ENCODE peak calls at places on chromosomes 2 and 18, in ten cellular contexts. One of them, this sample, is unnamed.

GRCh38 chr2:222960126-222960525 is 91.9 kb upstream of the KCNE4 start:
- DNase-seq in heart right ventricle: no peak
- DNase-seq in HFFc6: peak
- DNase-seq in fibroblast of lung: no peak
- DNase-seq in lower leg skin: no peak
- DNase-seq in nephron progenitor cell: no peak
- DNase-seq in Calu3: no peak
- DNase-seq in activated CD8-positive, alpha-beta T cell treated with anti-CD3 and anti-CD28 coated beads for 36 hours: peak
- DNase-seq in choroid plexus epithelial cell: peak
- DNase-seq in stomach: no peak
- DNase-seq in this sample: peak

GRCh38 chr2:219228745-219229374 is 576 bp downstream of the ATG9A start:
- DNase-seq in activated CD8-positive, alpha-beta T cell treated with anti-CD3 and anti-CD28 coated beads for 36 hours: no peak
- DNase-seq in stomach: no peak
- DNase-seq in fibroblast of lung: no peak
- DNase-seq in Calu3: no peak
- DNase-seq in heart right ventricle: no peak
- DNase-seq in nephron progenitor cell: no peak
- DNase-seq in HFFc6: no peak
- DNase-seq in lower leg skin: no peak
- DNase-seq in choroid plexus epithelial cell: no peak
- DNase-seq in this sample: no peak

GRCh38 chr2:20593072-20594034 is 57.5 kb downstream of the HS1BP3 start:
- DNase-seq in activated CD8-positive, alpha-beta T cell treated with anti-CD3 and anti-CD28 coated beads for 36 hours: no peak
- DNase-seq in heart right ventricle: no peak
- DNase-seq in nephron progenitor cell: peak
- DNase-seq in lower leg skin: peak
- DNase-seq in HFFc6: peak
- DNase-seq in fibroblast of lung: peak
- DNase-seq in Calu3: peak
- DNase-seq in stomach: peak
- DNase-seq in choroid plexus epithelial cell: peak
- DNase-seq in this sample: peak

GRCh38 chr2:133138693-133139092 is 429.6 kb downstream of the NCKAP5 start:
- DNase-seq in heart right ventricle: no peak
- DNase-seq in stomach: no peak
- DNase-seq in choroid plexus epithelial cell: no peak
- DNase-seq in Calu3: peak
- DNase-seq in nephron progenitor cell: no peak
- DNase-seq in fibroblast of lung: no peak
- DNase-seq in HFFc6: no peak
- DNase-seq in lower leg skin: no peak
- DNase-seq in activated CD8-positive, alpha-beta T cell treated with anti-CD3 and anti-CD28 coated beads for 36 hours: no peak
- DNase-seq in this sample: no peak

GRCh38 chr18:58349650-58350049 is 279.2 kb downstream of the ALPK2 start:
- DNase-seq in fibroblast of lung: no peak
- DNase-seq in lower leg skin: no peak
- DNase-seq in activated CD8-positive, alpha-beta T cell treated with anti-CD3 and anti-CD28 coated beads for 36 hours: no peak
- DNase-seq in nephron progenitor cell: no peak
- DNase-seq in Calu3: no peak
- DNase-seq in heart right ventricle: no peak
- DNase-seq in HFFc6: no peak
- DNase-seq in stomach: no peak
- DNase-seq in choroid plexus epithelial cell: no peak
- DNase-seq in this sample: no peak

GRCh38 chr2:133705287-133705686 is 137.0 kb upstream of the NCKAP5 start:
- DNase-seq in activated CD8-positive, alpha-beta T cell treated with anti-CD3 and anti-CD28 coated beads for 36 hours: no peak
- DNase-seq in heart right ventricle: no peak
- DNase-seq in choroid plexus epithelial cell: no peak
- DNase-seq in Calu3: no peak
- DNase-seq in stomach: no peak
- DNase-seq in fibroblast of lung: no peak
- DNase-seq in lower leg skin: no peak
- DNase-seq in HFFc6: no peak
- DNase-seq in nephron progenitor cell: no peak
- DNase-seq in this sample: no peak

GRCh38 chr2:112031473-112031872 is 23.6 kb upstream of the TMEM87B start:
- DNase-seq in nephron progenitor cell: no peak
- DNase-seq in stomach: no peak
- DNase-seq in heart right ventricle: no peak
- DNase-seq in lower leg skin: no peak
- DNase-seq in activated CD8-positive, alpha-beta T cell treated with anti-CD3 and anti-CD28 coated beads for 36 hours: no peak
- DNase-seq in HFFc6: no peak
- DNase-seq in choroid plexus epithelial cell: peak
- DNase-seq in fibroblast of lung: peak
- DNase-seq in Calu3: no peak
- DNase-seq in this sample: no peak

GRCh38 chr18:79507076-79507545 is 111.4 kb downstream of the NFATC1 start:
- DNase-seq in heart right ventricle: peak
- DNase-seq in fibroblast of lung: peak
- DNase-seq in nephron progenitor cell: peak
- DNase-seq in stomach: peak
- DNase-seq in HFFc6: no peak
- DNase-seq in lower leg skin: peak
- DNase-seq in Calu3: no peak
- DNase-seq in activated CD8-positive, alpha-beta T cell treated with anti-CD3 and anti-CD28 coated beads for 36 hours: peak
- DNase-seq in choroid plexus epithelial cell: peak
- DNase-seq in this sample: peak

GRCh38 chr2:217222511-217222910 is 362.6 kb upstream of the TNP1 start:
- DNase-seq in heart right ventricle: no peak
- DNase-seq in Calu3: no peak
- DNase-seq in choroid plexus epithelial cell: no peak
- DNase-seq in activated CD8-positive, alpha-beta T cell treated with anti-CD3 and anti-CD28 coated beads for 36 hours: peak
- DNase-seq in stomach: no peak
- DNase-seq in lower leg skin: no peak
- DNase-seq in HFFc6: no peak
- DNase-seq in nephron progenitor cell: no peak
- DNase-seq in fibroblast of lung: no peak
- DNase-seq in this sample: no peak

GRCh38 chr2:120772261-120772660 is 36.6 kb downstream of the GLI2 start:
- DNase-seq in choroid plexus epithelial cell: peak
- DNase-seq in nephron progenitor cell: no peak
- DNase-seq in heart right ventricle: no peak
- DNase-seq in stomach: no peak
- DNase-seq in Calu3: no peak
- DNase-seq in HFFc6: peak
- DNase-seq in fibroblast of lung: peak
- DNase-seq in activated CD8-positive, alpha-beta T cell treated with anti-CD3 and anti-CD28 coated beads for 36 hours: no peak
- DNase-seq in lower leg skin: no peak
- DNase-seq in this sample: no peak

GRCh38 chr18:41933778-41934177 is 21.3 kb upstream of the PIK3C3 start:
- DNase-seq in activated CD8-positive, alpha-beta T cell treated with anti-CD3 and anti-CD28 coated beads for 36 hours: no peak
- DNase-seq in nephron progenitor cell: no peak
- DNase-seq in choroid plexus epithelial cell: no peak
- DNase-seq in lower leg skin: no peak
- DNase-seq in heart right ventricle: no peak
- DNase-seq in HFFc6: no peak
- DNase-seq in fibroblast of lung: no peak
- DNase-seq in Calu3: no peak
- DNase-seq in stomach: no peak
- DNase-seq in this sample: no peak

GRCh38 chr2:125745514-125745913 is 910.4 kb upstream of the GYPC start:
- DNase-seq in nephron progenitor cell: peak
- DNase-seq in HFFc6: peak
- DNase-seq in fibroblast of lung: peak
- DNase-seq in heart right ventricle: peak
- DNase-seq in Calu3: peak
- DNase-seq in lower leg skin: no peak
- DNase-seq in choroid plexus epithelial cell: peak
- DNase-seq in stomach: no peak
- DNase-seq in activated CD8-positive, alpha-beta T cell treated with anti-CD3 and anti-CD28 coated beads for 36 hours: no peak
- DNase-seq in this sample: no peak

GRCh38 chr2:24509840-24510239 is 18.8 kb downstream of the NCOA1 start:
- DNase-seq in fibroblast of lung: no peak
- DNase-seq in lower leg skin: no peak
- DNase-seq in HFFc6: no peak
- DNase-seq in choroid plexus epithelial cell: no peak
- DNase-seq in activated CD8-positive, alpha-beta T cell treated with anti-CD3 and anti-CD28 coated beads for 36 hours: no peak
- DNase-seq in Calu3: no peak
- DNase-seq in nephron progenitor cell: no peak
- DNase-seq in stomach: no peak
- DNase-seq in heart right ventricle: no peak
- DNase-seq in this sample: no peak

GRCh38 chr2:209629622-209630021 is 142.0 kb upstream of the UNC80 start:
- DNase-seq in activated CD8-positive, alpha-beta T cell treated with anti-CD3 and anti-CD28 coated beads for 36 hours: no peak
- DNase-seq in Calu3: no peak
- DNase-seq in lower leg skin: no peak
- DNase-seq in fibroblast of lung: peak
- DNase-seq in stomach: no peak
- DNase-seq in heart right ventricle: no peak
- DNase-seq in choroid plexus epithelial cell: peak
- DNase-seq in HFFc6: peak
- DNase-seq in nephron progenitor cell: no peak
- DNase-seq in this sample: no peak

GRCh38 chr2:191881982-191882816 is 35.3 kb upstream of the CAVIN2 start:
- DNase-seq in choroid plexus epithelial cell: no peak
- DNase-seq in Calu3: no peak
- DNase-seq in lower leg skin: no peak
- DNase-seq in activated CD8-positive, alpha-beta T cell treated with anti-CD3 and anti-CD28 coated beads for 36 hours: no peak
- DNase-seq in heart right ventricle: no peak
- DNase-seq in stomach: no peak
- DNase-seq in fibroblast of lung: no peak
- DNase-seq in HFFc6: no peak
- DNase-seq in nephron progenitor cell: no peak
- DNase-seq in this sample: no peak

GRCh38 chr2:14761118-14761517 is 128.6 kb downstream of the LRATD1 start:
- DNase-seq in lower leg skin: no peak
- DNase-seq in stomach: no peak
- DNase-seq in heart right ventricle: no peak
- DNase-seq in activated CD8-positive, alpha-beta T cell treated with anti-CD3 and anti-CD28 coated beads for 36 hours: no peak
- DNase-seq in HFFc6: no peak
- DNase-seq in choroid plexus epithelial cell: no peak
- DNase-seq in Calu3: no peak
- DNase-seq in fibroblast of lung: no peak
- DNase-seq in nephron progenitor cell: no peak
- DNase-seq in this sample: no peak

DNA sequence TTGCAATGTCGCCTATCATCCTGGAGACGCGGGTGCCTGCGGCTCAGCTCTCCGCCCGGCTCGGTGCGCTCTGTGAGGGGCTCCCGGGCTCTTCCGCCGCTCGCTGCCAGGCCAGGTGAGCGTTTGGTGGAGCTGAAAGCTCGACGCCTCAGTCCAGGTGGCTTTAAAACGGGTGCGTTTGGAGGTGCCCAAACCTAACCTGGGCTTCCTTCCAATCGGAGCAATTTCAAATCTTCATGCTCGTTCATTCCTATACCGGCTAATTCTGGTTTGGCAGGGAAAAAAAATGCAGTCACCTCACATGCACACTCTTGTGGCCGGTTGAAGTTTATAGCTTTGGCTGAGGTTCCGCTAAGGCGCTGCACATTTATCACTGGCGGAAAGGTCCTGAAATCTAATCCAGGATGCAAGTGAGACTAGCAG is at the start of gene SLC16A14:
- DNase-seq in activated CD8-positive, alpha-beta T cell treated with anti-CD3 and anti-CD28 coated beads for 36 hours: peak
- DNase-seq in stomach: no peak
- DNase-seq in Calu3: peak
- DNase-seq in nephron progenitor cell: peak
- DNase-seq in choroid plexus epithelial cell: peak
- DNase-seq in lower leg skin: no peak
- DNase-seq in HFFc6: no peak
- DNase-seq in heart right ventricle: peak
- DNase-seq in fibroblast of lung: peak
- DNase-seq in this sample: no peak
- TF ChIP-seq CTCF in activated CD8-positive, alpha-beta T cell treated with anti-CD3 and anti-CD28 coated beads for 36 hours: no peak
- TF ChIP-seq CTCF in stomach: no peak
- TF ChIP-seq CTCF in Calu3: no peak
- TF ChIP-seq CTCF in nephron progenitor cell: no peak
- TF ChIP-seq CTCF in choroid plexus epithelial cell: peak
- TF ChIP-seq CTCF in lower leg skin: no peak
- TF ChIP-seq CTCF in HFFc6: no peak
- TF ChIP-seq CTCF in heart right ventricle: peak
- TF ChIP-seq CTCF in fibroblast of lung: peak
- TF ChIP-seq CTCF in this sample: no peak

GRCh38 chr2:31033032-31033431 is 105.2 kb downstream of the GALNT14 start:
- DNase-seq in fibroblast of lung: no peak
- DNase-seq in Calu3: no peak
- DNase-seq in HFFc6: no peak
- DNase-seq in stomach: no peak
- DNase-seq in activated CD8-positive, alpha-beta T cell treated with anti-CD3 and anti-CD28 coated beads for 36 hours: no peak
- DNase-seq in heart right ventricle: no peak
- DNase-seq in nephron progenitor cell: no peak
- DNase-seq in lower leg skin: peak
- DNase-seq in choroid plexus epithelial cell: no peak
- DNase-seq in this sample: no peak
- TF ChIP-seq CTCF in fibroblast of lung: no peak
- TF ChIP-seq CTCF in Calu3: no peak
- TF ChIP-seq CTCF in HFFc6: no peak
- TF ChIP-seq CTCF in stomach: no peak
- TF ChIP-seq CTCF in activated CD8-positive, alpha-beta T cell treated with anti-CD3 and anti-CD28 coated beads for 36 hours: no peak
- TF ChIP-seq CTCF in heart right ventricle: no peak
- TF ChIP-seq CTCF in nephron progenitor cell: no peak
- TF ChIP-seq CTCF in lower leg skin: no peak
- TF ChIP-seq CTCF in choroid plexus epithelial cell: no peak
- TF ChIP-seq CTCF in this sample: no peak

GRCh38 chr2:173568054-173568453 is 213.4 kb downstream of the CDCA7 start:
- DNase-seq in fibroblast of lung: peak
- DNase-seq in stomach: no peak
- DNase-seq in activated CD8-positive, alpha-beta T cell treated with anti-CD3 and anti-CD28 coated beads for 36 hours: peak
- DNase-seq in heart right ventricle: peak
- DNase-seq in Calu3: peak
- DNase-seq in HFFc6: peak
- DNase-seq in choroid plexus epithelial cell: peak
- DNase-seq in lower leg skin: no peak
- DNase-seq in nephron progenitor cell: peak
- DNase-seq in this sample: no peak
- TF ChIP-seq CTCF in fibroblast of lung: peak
- TF ChIP-seq CTCF in stomach: no peak
- TF ChIP-seq CTCF in activated CD8-positive, alpha-beta T cell treated with anti-CD3 and anti-CD28 coated beads for 36 hours: peak
- TF ChIP-seq CTCF in heart right ventricle: peak
- TF ChIP-seq CTCF in Calu3: peak
- TF ChIP-seq CTCF in HFFc6: peak
- TF ChIP-seq CTCF in choroid plexus epithelial cell: peak
- TF ChIP-seq CTCF in lower leg skin: no peak
- TF ChIP-seq CTCF in nephron progenitor cell: peak
- TF ChIP-seq CTCF in this sample: no peak

GRCh38 chr18:26901020-26901419 is 35.5 kb upstream of the AQP4 start:
- DNase-seq in activated CD8-positive, alpha-beta T cell treated with anti-CD3 and anti-CD28 coated beads for 36 hours: no peak
- DNase-seq in fibroblast of lung: no peak
- DNase-seq in stomach: no peak
- DNase-seq in choroid plexus epithelial cell: no peak
- DNase-seq in lower leg skin: no peak
- DNase-seq in HFFc6: no peak
- DNase-seq in Calu3: no peak
- DNase-seq in heart right ventricle: no peak
- DNase-seq in nephron progenitor cell: no peak
- DNase-seq in this sample: no peak
- TF ChIP-seq CTCF in activated CD8-positive, alpha-beta T cell treated with anti-CD3 and anti-CD28 coated beads for 36 hours: no peak
- TF ChIP-seq CTCF in fibroblast of lung: no peak
- TF ChIP-seq CTCF in stomach: no peak
- TF ChIP-seq CTCF in choroid plexus epithelial cell: no peak
- TF ChIP-seq CTCF in lower leg skin: no peak
- TF ChIP-seq CTCF in HFFc6: no peak
- TF ChIP-seq CTCF in Calu3: no peak
- TF ChIP-seq CTCF in heart right ventricle: no peak
- TF ChIP-seq CTCF in nephron progenitor cell: no peak
- TF ChIP-seq CTCF in this sample: no peak

This sample was measured in CD14-positive monocyte.